ENCODE peak calls at places on chromosome 18, in five cellular contexts. Z, L, I, J and X are unnamed samples.

GRCh38 chr18:63178526-63178880 is 141.1 kb downstream of the BCL2 start:
- DNase-seq in I (peak), L (no peak), J (no peak), Z (no peak), X (peak)

GRCh38 chr18:30828700-30829099 is 213.8 kb downstream of the DSC3 start:
- DNase-seq in Z (peak), L (no peak), J (no peak), I (no peak), X (peak)

GRCh38 chr18:62953663-62954062 is 238.3 kb downstream of the PHLPP1 start:
- DNase-seq in I (no peak), L (no peak), Z (no peak), J (no peak), X (no peak)

GRCh38 chr18:5900249-5900648 is 4.9 kb upstream of the TMEM200C start:
- DNase-seq in L (peak), Z (no peak), J (no peak), I (no peak), X (no peak)

GRCh38 chr18:54849683-54850082 is 21.4 kb downstream of the RAB27B start:
- DNase-seq in L (no peak), I (no peak), Z (no peak), J (no peak), X (no peak)

GRCh38 chr18:67310826-67311225 is 205.7 kb downstream of the DSEL start:
- DNase-seq in Z (peak), I (no peak), L (peak), J (no peak), X (no peak)

GRCh38 chr18:6748241-6748640 is 18.7 kb downstream of the ARHGAP28 start:
- DNase-seq in L (no peak), I (no peak), J (no peak), Z (no peak), X (no peak)

GRCh38 chr18:5543036-5543671 is 643 bp downstream of the EPB41L3 start:
- DNase-seq in Z (no peak), I (no peak), J (no peak), L (no peak), X (peak)

GRCh38 chr18:51890762-51891161 is 449.2 kb upstream of the DCC start:
- DNase-seq in Z (peak), L (peak), J (no peak), I (no peak), X (no peak)

GRCh38 chr18:52829876-52830390 is 489.9 kb downstream of the DCC start:
- DNase-seq in I (no peak), J (no peak), L (no peak), Z (no peak), X (no peak)

GRCh38 chr18:36415606-36416005 is 118.1 kb downstream of the FHOD3 start:
- DNase-seq in L (peak), Z (no peak), J (no peak), I (no peak), X (no peak)

GRCh38 chr18:23619388-23619873 is 33.1 kb upstream of the NPC1 start:
- DNase-seq in J (no peak), Z (no peak), L (peak), I (no peak), X (peak)

GRCh38 chr18:41905786-41906527 is 49.1 kb upstream of the PIK3C3 start:
- DNase-seq in Z (peak), I (no peak), L (peak), J (no peak), X (peak)

GRCh38 chr18:70419526-70419925 is 130.7 kb downstream of the SOCS6 start:
- DNase-seq in J (no peak), I (no peak), L (peak), Z (peak), X (no peak)

GRCh38 chr18:47247833-47248609 is 3.4 kb downstream of the SKOR2 start:
- DNase-seq in Z (no peak), J (no peak), L (no peak), I (no peak), X (peak)

GRCh38 chr18:47250415-47251046 is 929 bp downstream of the SKOR2 start:
- DNase-seq in J (no peak), I (no peak), L (no peak), Z (no peak), X (peak)

GRCh38 chr18:47249602-47250001 is 1.9 kb downstream of the SKOR2 start:
- DNase-seq in J (no peak), Z (no peak), L (no peak), I (no peak), X (no peak)

GRCh38 chr18:47247036-47247832 is 4.2 kb downstream of the SKOR2 start:
- DNase-seq in J (no peak), I (no peak), L (no peak), Z (no peak), X (peak)

DNA sequence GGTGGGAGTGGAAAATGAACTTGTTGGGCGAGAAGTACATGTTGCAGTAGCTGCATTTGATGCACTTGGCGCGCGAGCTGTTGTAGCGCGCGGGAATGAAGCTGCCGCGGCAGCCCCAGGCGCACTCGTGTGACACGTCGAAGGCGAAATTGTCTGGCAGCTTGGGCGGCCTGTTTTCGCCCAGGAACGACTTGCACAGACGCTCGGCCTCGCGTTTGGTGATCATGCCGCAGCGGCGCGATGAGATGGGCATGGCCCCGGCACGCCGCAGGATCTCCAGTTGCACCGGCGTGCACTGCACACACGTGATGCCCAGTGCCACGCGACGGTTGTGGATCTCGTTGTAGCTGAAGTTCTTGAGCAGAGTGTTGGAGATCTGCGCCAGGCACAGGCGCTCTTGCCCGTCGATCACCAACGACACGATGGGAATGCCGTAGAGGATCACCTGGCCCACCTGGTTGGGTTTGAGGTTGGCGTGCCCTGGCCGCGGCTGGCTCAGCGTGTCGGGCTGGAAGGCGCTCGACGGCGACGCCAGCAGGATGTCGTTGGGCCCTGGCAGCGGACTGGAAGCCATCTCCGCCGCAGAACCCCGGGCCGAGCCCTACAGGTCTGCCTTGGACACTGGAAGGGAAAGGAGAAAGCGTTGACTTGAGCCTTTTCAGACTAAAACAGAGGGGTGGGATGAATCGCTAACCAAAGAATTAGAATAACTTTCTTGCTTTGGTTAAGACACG is 2.7 kb downstream of the SKOR2 start:
- DNase-seq in L (no peak), Z (peak), J (no peak), I (no peak), X (peak)
- TF ChIP-seq EZH2 in L (peak), Z (peak), J (no peak), I (no peak), X (peak)

DNA sequence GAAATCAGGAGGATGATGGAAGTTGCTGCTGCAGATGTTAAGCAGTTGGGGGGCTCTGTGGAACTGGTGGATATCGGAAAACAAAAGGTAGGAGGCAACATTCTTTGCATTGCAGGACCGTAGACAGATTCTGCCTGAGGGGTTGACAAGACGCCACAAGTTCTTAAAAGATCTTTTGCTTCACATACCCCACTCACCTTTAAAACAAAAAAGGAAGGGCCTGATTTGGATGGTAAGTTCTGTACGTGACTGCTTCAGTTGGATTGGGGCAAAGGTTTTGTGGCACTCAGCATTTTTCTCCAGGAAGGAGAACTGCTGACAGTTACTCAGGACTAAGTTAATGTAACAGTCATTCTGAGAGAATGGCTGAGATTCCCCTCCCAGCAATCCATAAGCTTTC is 5.2 kb downstream of the CNDP2 start:
- DNase-seq in Z (peak), L (no peak), J (no peak), I (no peak), X (no peak)
- H3K9ac ChIP-seq in Z (peak), L (no peak), J (no peak), I (no peak), X (no peak)

GRCh38 chr18:8450898-8451665 is 158.2 kb upstream of the RAB12 start:
- DNase-seq in Z (no peak), I (no peak), L (no peak), J (no peak), X (no peak)
- TF ChIP-seq CTCF in Z (no peak), I (no peak), L (no peak), J (no peak), X (no peak)

GRCh38 chr18:57430166-57430958 is 4.8 kb upstream of the ONECUT2 start:
- DNase-seq in J (no peak), I (no peak), L (no peak), Z (no peak), X (peak)
- TF ChIP-seq EZH2 in J (no peak), I (no peak), L (peak), Z (peak), X (no peak)

DNA sequence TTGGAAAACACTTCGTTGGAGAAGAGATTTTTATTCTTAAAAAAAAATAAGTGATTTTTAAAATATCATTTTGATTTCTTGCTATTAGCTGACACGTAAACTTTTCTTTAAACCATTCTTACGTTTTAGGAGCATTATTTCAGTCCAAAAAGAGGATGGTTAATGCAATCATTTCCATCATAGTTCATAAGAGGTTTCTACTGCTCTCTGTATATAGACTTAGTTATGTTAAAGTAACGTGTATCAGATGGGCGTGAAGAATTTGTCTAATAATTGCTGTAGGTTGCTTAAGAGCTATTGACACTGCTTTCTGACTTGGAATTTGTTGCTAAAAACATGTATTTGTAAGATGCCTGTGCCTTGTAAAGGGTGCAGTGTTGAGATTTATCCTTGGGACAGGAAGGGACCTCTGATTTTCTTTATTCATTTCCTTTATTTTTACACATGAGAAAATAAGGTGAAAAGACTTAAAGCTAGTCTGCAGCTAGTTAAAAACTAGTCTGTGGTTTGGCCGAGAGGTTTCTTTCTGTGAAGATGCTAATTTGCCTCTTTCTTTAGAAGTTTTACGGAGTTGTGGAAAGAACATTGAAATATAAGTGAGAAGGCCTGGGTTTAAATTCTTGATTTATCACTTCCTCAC is 2.9 kb downstream of the ANKRD12 start:
- DNase-seq in I (no peak), J (no peak), L (no peak), Z (no peak), X (no peak)
- H3K9ac ChIP-seq in I (no peak), J (no peak), L (peak), Z (peak), X (no peak)

GRCh38 chr18:9659499-9660387 is 45.4 kb upstream of the PPP4R1 start:
- DNase-seq in Z (no peak), J (no peak), I (no peak), L (no peak), X (no peak)

GRCh38 chr18:9658111-9658641 is 43.8 kb upstream of the PPP4R1 start:
- DNase-seq in I (no peak), Z (peak), L (no peak), J (peak), X (no peak)

GRCh38 chr18:9663377-9663776 is 44.7 kb upstream of the RAB31 start:
- DNase-seq in J (no peak), I (no peak), L (no peak), Z (no peak), X (no peak)

GRCh38 chr18:9665311-9665710 is 42.8 kb upstream of the RAB31 start:
- DNase-seq in L (peak), I (no peak), Z (no peak), J (no peak), X (no peak)

GRCh38 chr18:9661564-9661963 is 46.5 kb upstream of the RAB31 start:
- DNase-seq in J (no peak), L (no peak), Z (no peak), I (no peak), X (no peak)
- TF ChIP-seq CTCF in J (peak), L (no peak), Z (peak), I (no peak), X (no peak)

GRCh38 chr18:11149441-11150270 is at the start of gene PIEZO2:
- DNase-seq in Z (no peak), L (peak), I (no peak), J (no peak), X (peak)
- TF ChIP-seq EZH2 in Z (no peak), L (no peak), I (no peak), J (no peak), X (no peak)

GRCh38 chr18:49892148-49892924 is 79.0 kb upstream of the ACAA2 start:
- DNase-seq in I (no peak), L (peak), Z (peak), J (peak), X (no peak)
- H3K9ac ChIP-seq in I (no peak), L (no peak), Z (no peak), J (peak), X (no peak)

GRCh38 chr18:25335062-25335461 is 16.9 kb downstream of the ZNF521 start:
- DNase-seq in I (no peak), Z (no peak), L (no peak), J (no peak), X (no peak)

GRCh38 chr18:25329783-25330182 is 22.2 kb downstream of the ZNF521 start:
- DNase-seq in I (no peak), J (no peak), Z (no peak), L (no peak), X (peak)

GRCh38 chr18:25332002-25332401 is 20.0 kb downstream of the ZNF521 start:
- DNase-seq in I (no peak), J (no peak), L (no peak), Z (no peak), X (no peak)

GRCh38 chr18:25335676-25336075 is 16.3 kb downstream of the ZNF521 start:
- DNase-seq in I (no peak), Z (no peak), J (no peak), L (no peak), X (no peak)

GRCh38 chr18:25334588-25334987 is 17.4 kb downstream of the ZNF521 start:
- DNase-seq in I (no peak), J (no peak), L (no peak), Z (no peak), X (no peak)
- TF ChIP-seq CTCF in I (peak), J (no peak), L (no peak), Z (no peak), X (peak)

GRCh38 chr18:13433685-13434084 is 215.1 kb downstream of the LDLRAD4 start:
- DNase-seq in L (no peak), J (no peak), Z (no peak), I (no peak), X (no peak)

GRCh38 chr18:13429884-13430510 is 211.4 kb downstream of the LDLRAD4 start:
- DNase-seq in L (no peak), Z (no peak), I (no peak), J (no peak), X (no peak)

GRCh38 chr18:13430663-13431062 is 212.1 kb downstream of the LDLRAD4 start:
- DNase-seq in L (no peak), Z (no peak), J (no peak), I (no peak), X (no peak)

GRCh38 chr18:13433088-13433487 is 214.5 kb downstream of the LDLRAD4 start:
- DNase-seq in L (no peak), Z (no peak), I (no peak), J (no peak), X (no peak)

DNA sequence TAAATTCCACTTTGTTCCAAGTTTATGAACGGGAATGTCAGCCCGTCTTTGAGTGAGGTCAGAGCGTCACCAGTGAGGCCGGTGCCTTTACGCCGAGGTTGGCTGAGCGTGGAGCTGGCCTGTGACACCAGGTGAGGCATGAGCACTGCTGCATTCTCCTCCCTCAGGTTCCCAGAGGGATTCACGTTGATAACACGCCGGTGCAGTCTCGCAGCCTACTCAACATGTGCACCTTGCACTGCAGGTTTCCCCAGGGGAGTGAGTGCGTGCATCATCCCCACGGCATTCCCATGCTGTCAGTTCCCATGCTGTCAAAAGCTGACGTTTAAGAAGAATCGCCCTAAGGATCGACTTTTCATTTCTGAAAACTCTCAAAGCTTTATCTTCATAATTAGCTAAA is 213.3 kb downstream of the LDLRAD4 start:
- DNase-seq in J (no peak), I (no peak), L (no peak), Z (no peak), X (no peak)
- TF ChIP-seq EZH2 in J (no peak), I (no peak), L (no peak), Z (no peak), X (no peak)